ENCODE peak calls at places on chromosomes 5 and 9, in five cellular contexts. A is GM23248, E is mammary epithelial cell, J is MM.1S, Z is K562. C is an unnamed sample.

GRCh38 chr5:5372511-5372910 is 50.0 kb upstream of the ICE1 start:
- DNase-seq in E (no peak), J (no peak), A (no peak), Z (no peak), C (no peak)

GRCh38 chr5:114988096-114988495 is 181.6 kb downstream of the TRIM36 start:
- DNase-seq in A (no peak), J (no peak), E (no peak), Z (no peak), C (no peak)

GRCh38 chr5:154653764-154654483 is 101.3 kb upstream of the LARP1 start:
- DNase-seq in J (no peak), E (no peak), Z (peak), A (peak), C (no peak)

GRCh38 chr9:81717061-81717746 is 27.9 kb upstream of the TLE1 start:
- DNase-seq in J (no peak), Z (no peak), E (no peak), A (no peak), C (no peak)

GRCh38 chr9:2180171-2180570 is 165.0 kb downstream of the SMARCA2 start:
- DNase-seq in E (no peak), Z (no peak), A (peak), J (no peak), C (no peak)

GRCh38 chr9:134487066-134487710 is 154.4 kb upstream of the COL5A1 start:
- DNase-seq in Z (no peak), J (no peak), E (no peak), A (no peak), C (no peak)

GRCh38 chr9:8331507-8331906 is 531.9 kb upstream of the DMAC1 start:
- DNase-seq in J (no peak), A (no peak), Z (no peak), E (no peak), C (no peak)

GRCh38 chr5:119411291-119411934 is 40.9 kb upstream of the HSD17B4 start:
- DNase-seq in J (no peak), A (peak), E (peak), Z (peak), C (no peak)

GRCh38 chr5:111415053-111415452 is 97.3 kb downstream of the STARD4 start:
- DNase-seq in Z (no peak), A (no peak), J (no peak), E (no peak), C (no peak)

GRCh38 chr9:77013932-77014596 is 5.4 kb upstream of the FOXB2 start:
- DNase-seq in J (no peak), Z (no peak), E (no peak), A (no peak), C (peak)

GRCh38 chr5:169567079-169567478 is 16.5 kb upstream of the SPDL1 start:
- DNase-seq in E (peak), A (peak), Z (no peak), J (peak), C (no peak)

GRCh38 chr5:634191-634590 is 22.1 kb downstream of the CEP72 start:
- DNase-seq in J (no peak), A (no peak), Z (no peak), E (no peak), C (no peak)

GRCh38 chr5:11719888-11720481 is 184.3 kb downstream of the CTNND2 start:
- DNase-seq in J (peak), E (peak), Z (peak), A (peak), C (peak)

GRCh38 chr5:54515634-54516033 is 1.9 kb upstream of the SNX18 start:
- DNase-seq in E (no peak), Z (no peak), J (no peak), A (no peak), C (no peak)

GRCh38 chr5:130002876-130003275 is 98.6 kb downstream of the CHSY3 start:
- DNase-seq in Z (no peak), A (no peak), J (no peak), E (no peak), C (no peak)

GRCh38 chr9:129322022-129322621 is 144.1 kb upstream of the IER5L start:
- DNase-seq in Z (no peak), A (no peak), E (no peak), J (no peak), C (no peak)

GRCh38 chr9:24036459-24036858 is 210.4 kb upstream of the ELAVL2 start:
- DNase-seq in A (no peak), Z (no peak), E (no peak), J (no peak), C (no peak)

GRCh38 chr9:33227013-33227398 is 13.0 kb upstream of the SPINK4 start:
- DNase-seq in Z (no peak), A (no peak), E (no peak), J (no peak), C (no peak)

GRCh38 chr9:131629827-131630205 is 84.5 kb downstream of the PRRT1B start:
- DNase-seq in E (no peak), Z (no peak), J (no peak), A (no peak), C (no peak)

GRCh38 chr9:27599521-27600234 is 26.4 kb upstream of the C9orf72 start:
- DNase-seq in J (no peak), A (no peak), Z (no peak), E (no peak), C (no peak)

GRCh38 chr9:117145811-117146490 is 268.9 kb downstream of the ASTN2 start:
- DNase-seq in J (no peak), A (no peak), E (no peak), Z (no peak), C (no peak)

GRCh38 chr5:173094012-173094661 is 38.0 kb downstream of the CREBRF start:
- DNase-seq in E (peak), Z (no peak), J (no peak), A (peak), C (no peak)

GRCh38 chr5:108459661-108460170 is 77.8 kb upstream of the FBXL17 start:
- DNase-seq in A (no peak), J (no peak), E (no peak), Z (no peak), C (no peak)

GRCh38 chr9:33415152-33416038 is 13.0 kb upstream of the AQP7 start:
- DNase-seq in A (peak), E (peak), Z (peak), J (peak), C (peak)

GRCh38 chr9:1490341-1491115 is 440.4 kb downstream of the DMRT2 start:
- DNase-seq in A (peak), J (no peak), Z (no peak), E (peak), C (no peak)

DNA sequence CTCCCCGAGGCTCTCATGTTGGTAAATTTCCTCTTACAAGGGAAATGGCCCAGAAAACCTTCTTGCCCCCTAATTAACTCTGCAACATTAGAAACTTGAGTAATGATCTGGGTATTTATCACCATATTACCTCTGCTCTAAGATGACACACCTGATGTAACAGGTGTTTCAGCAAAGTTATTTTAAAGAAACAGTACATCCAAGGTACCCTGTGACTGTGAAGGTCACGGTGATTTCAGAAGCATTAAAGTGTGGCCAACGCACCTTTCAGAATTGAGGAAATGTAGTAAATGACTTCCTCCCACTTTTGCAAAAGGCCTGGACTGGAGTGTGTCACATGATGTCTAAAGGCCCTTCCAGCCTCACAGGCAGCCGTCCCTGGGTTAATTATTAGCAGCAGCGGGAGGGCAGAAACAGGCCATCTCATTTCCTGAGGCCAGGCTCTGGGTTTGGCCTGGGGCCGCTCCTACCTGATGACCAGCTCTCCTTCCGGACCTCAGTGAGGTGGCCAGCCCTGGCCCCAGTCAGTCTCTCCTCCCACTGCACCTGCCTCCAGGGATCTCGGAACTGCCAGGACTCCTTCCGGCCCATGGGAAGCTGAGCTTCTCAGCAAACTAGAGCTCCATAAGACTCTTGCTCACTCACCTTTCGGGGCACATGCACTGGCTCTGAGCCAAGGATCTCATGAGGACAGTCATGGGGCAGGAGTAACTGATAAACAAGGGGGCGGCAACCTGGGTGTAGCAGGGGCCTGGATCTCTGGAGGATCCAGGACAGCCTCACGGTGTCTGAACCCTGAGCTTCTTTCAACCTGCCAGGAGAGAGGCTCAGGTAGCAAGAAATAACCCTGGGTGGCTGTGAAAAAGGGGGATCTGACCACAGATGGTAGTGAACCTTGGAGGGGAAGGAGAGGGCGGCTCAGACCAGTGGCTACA is 20.6 kb downstream of the PTPN3 start:
- DNase-seq in E (peak), A (no peak), J (no peak), Z (peak), C (no peak)
- H2AFZ ChIP-seq in E (no peak), A (no peak), J (no peak), Z (no peak), C (peak)

DNA sequence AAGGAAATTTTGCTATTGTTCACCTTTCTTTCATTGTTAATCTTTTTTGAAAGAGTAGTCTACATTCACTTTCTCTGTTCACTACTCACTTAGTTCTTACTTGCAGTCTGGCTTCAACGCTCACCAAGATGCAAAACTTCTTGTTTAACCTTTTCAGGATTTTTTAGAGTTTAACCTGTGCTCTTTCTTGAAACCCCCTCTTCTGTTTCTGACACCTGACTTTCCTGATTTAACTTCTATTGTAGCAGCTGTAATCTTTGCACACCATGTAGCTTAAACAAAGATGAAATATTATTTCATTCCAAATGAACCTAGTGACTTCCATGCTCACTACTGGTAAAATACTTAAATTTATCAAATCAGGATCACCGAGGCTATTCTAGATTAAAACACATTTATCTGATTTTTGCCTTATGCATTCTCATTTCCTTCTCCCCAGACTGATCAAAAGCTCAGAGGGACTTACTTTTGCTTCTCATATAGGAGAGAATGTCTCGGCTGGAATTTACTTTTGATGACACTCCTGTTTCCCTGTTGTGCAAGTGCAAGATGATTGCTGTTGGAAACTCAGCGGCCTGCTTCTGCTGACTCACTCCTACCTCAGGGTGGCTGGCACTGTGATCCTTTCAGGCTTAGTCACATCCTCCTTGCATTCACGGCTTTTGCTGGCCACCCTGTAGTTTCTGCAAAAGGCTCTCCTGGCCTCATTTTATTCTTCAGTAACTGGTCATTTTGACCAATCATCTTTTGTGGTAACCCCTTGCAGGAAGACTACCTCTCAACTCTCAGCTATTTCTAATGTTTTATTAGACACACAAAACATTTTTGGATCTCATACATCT is 109.3 kb upstream of the IFNE start:
- DNase-seq in A (peak), Z (no peak), J (no peak), E (peak), C (no peak)
- H2AFZ ChIP-seq in A (peak), Z (no peak), J (no peak), E (peak), C (peak)

DNA sequence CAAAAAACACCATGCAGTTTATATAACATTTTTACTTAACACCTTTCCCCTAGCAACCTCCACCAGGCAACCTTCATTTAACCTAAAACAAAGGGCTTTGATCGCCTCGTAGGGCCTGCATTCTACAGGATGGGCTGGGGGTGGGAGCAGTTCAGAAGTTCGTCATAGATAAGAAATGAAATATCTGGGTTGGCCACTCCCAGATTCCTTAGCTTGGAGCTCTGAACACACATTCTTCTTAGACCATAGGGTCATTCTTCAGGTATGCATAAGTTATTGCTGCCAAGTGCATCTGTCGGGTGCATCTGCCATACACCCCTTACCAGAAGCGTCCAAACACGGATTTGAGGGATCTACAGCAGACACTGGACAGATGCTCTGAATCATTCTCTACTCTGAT is 4.3 kb upstream of the SLC22A5 start:
- DNase-seq in E (peak), Z (peak), A (peak), J (no peak), C (no peak)
- H2AFZ ChIP-seq in E (no peak), Z (no peak), A (no peak), J (no peak), C (no peak)

GRCh38 chr9:136808781-136809158 is 1.0 kb downstream of the RABL6 start:
- DNase-seq in J (peak), Z (peak), A (peak), E (no peak), C (no peak)
- H2AFZ ChIP-seq in J (no peak), Z (no peak), A (peak), E (no peak), C (peak)